ENCODE peak calls at places on chromosome 13, in four cellular contexts. B is effector CD4-positive, alpha-beta T cell; Z is fibroblast of pulmonary artery; O is NCI-H2081. N is an unnamed sample.

GRCh38 chr13:113322043-113322461 is 25.0 kb downstream of the LAMP1 start:
- DNase-seq in B (no peak), Z (no peak), O (no peak), N (no peak)

GRCh38 chr13:72932250-72932649 is 126.6 kb upstream of the KLF5 start:
- DNase-seq in B (no peak), Z (no peak), O (no peak), N (no peak)

GRCh38 chr13:50420720-50421456 is 405.6 kb downstream of the KCNRG start:
- DNase-seq in B (no peak), Z (no peak), O (no peak), N (no peak)

GRCh38 chr13:54733639-54734038 is 1705.0 kb downstream of the OLFM4 start:
- DNase-seq in B (no peak), Z (no peak), O (no peak), N (no peak)

GRCh38 chr13:57740719-57741118 is 109.2 kb downstream of the PCDH17 start:
- DNase-seq in B (no peak), Z (peak), O (no peak), N (no peak)

GRCh38 chr13:69389899-69390298 is 717.7 kb upstream of the ATXN8OS start:
- DNase-seq in B (no peak), Z (no peak), O (no peak), N (no peak)

GRCh38 chr13:108777421-108778420 is 148.3 kb downstream of the MYO16 start:
- DNase-seq in B (no peak), Z (no peak), O (no peak), N (no peak)

GRCh38 chr13:106159295-106160195 is 375.9 kb downstream of the EFNB2 start:
- DNase-seq in B (no peak), Z (no peak), O (no peak), N (no peak)

GRCh38 chr13:20525601-20526544 is at the start of gene CRYL1:
- DNase-seq in B (peak), Z (peak), O (peak), N (peak)

GRCh38 chr13:28585557-28585956 is 73.4 kb upstream of the POMP start:
- DNase-seq in B (no peak), Z (no peak), O (no peak), N (no peak)